ENCODE peak calls at places on chromosomes 13 and 19, in nine cellular contexts. R is GM23338, F is cardiac fibroblast, P is BJ, B is upper lobe of right lung, Y is uterus, G is heart left ventricle, L is heart right ventricle, T is brain microvascular endothelial cell. D is an unnamed sample.

GRCh38 chr13:40987606-40988280 is 31.4 kb downstream of the ELF1 start:
- DNase-seq in R (no peak), F (no peak), P (no peak), B (no peak), Y (no peak), G (no peak), L (no peak), T (no peak), D (no peak)

GRCh38 chr19:4224470-4224869 is 4.9 kb upstream of the EBI3 start:
- DNase-seq in R (no peak), F (no peak), P (no peak), B (no peak), Y (no peak), G (no peak), L (no peak), T (no peak), D (no peak)

GRCh38 chr13:98033277-98034247 is 80.1 kb downstream of the IPO5 start:
- DNase-seq in R (peak; percentile 72), F (peak; percentile 79), P (no peak), B (no peak), Y (peak; percentile 23), G (peak; percentile 25), L (no peak), T (peak; percentile 71), D (peak; percentile 50)

GRCh38 chr13:80988752-80989151 is 647.8 kb upstream of the SPRY2 start:
- DNase-seq in R (no peak), F (no peak), P (no peak), B (no peak), Y (no peak), G (no peak), L (no peak), T (no peak), D (no peak)

GRCh38 chr19:58573658-58574164 is 576 bp upstream of the MZF1 start:
- DNase-seq in R (no peak), F (no peak), P (no peak), B (no peak), Y (no peak), G (no peak), L (no peak), T (no peak), D (no peak)

GRCh38 chr19:7170983-7171382 is 101.5 kb downstream of the ZNF557 start:
- DNase-seq in R (no peak), F (no peak), P (no peak), B (no peak), Y (no peak), G (no peak), L (no peak), T (no peak), D (no peak)

GRCh38 chr13:86810385-86810784 is 860.8 kb upstream of the SLITRK5 start:
- DNase-seq in R (no peak), F (no peak), P (no peak), B (no peak), Y (no peak), G (no peak), L (no peak), T (no peak), D (no peak)

GRCh38 chr13:77416666-77417212 is 89.8 kb upstream of the MYCBP2 start:
- DNase-seq in R (no peak), F (no peak), P (no peak), B (no peak), Y (no peak), G (no peak), L (no peak), T (no peak), D (no peak)

GRCh38 chr19:7874080-7874856 is at the start of gene PRR36:
- DNase-seq in R (peak; percentile 91), F (no peak), P (no peak), B (peak; percentile 89), Y (no peak), G (no peak), L (no peak), T (no peak), D (no peak)

GRCh38 chr13:67740871-67741475 is 510.8 kb upstream of the PCDH9 start:
- DNase-seq in R (peak; percentile 24), F (no peak), P (no peak), B (no peak), Y (no peak), G (no peak), L (no peak), T (no peak), D (no peak)

GRCh38 chr13:95641291-95641811 is 3.2 kb downstream of the DZIP1 start:
- DNase-seq in R (peak; percentile 70), F (peak; percentile 39), P (no peak), B (no peak), Y (peak; percentile 27), G (no peak), L (peak; percentile 13), T (no peak), D (no peak)

GRCh38 chr13:99496322-99497142 is 4.7 kb upstream of the TM9SF2 start:
- DNase-seq in R (peak; percentile 67), F (peak; percentile 60), P (no peak), B (no peak), Y (peak; percentile 72), G (peak; percentile 77), L (peak; percentile 21), T (peak; percentile 9), D (no peak)

GRCh38 chr19:5337886-5338595 is 2.6 kb downstream of the PTPRS start:
- DNase-seq in R (no peak), F (no peak), P (no peak), B (no peak), Y (no peak), G (no peak), L (no peak), T (no peak), D (no peak)

GRCh38 chr13:108755084-108755483 is 125.7 kb downstream of the MYO16 start:
- DNase-seq in R (no peak), F (no peak), P (no peak), B (no peak), Y (no peak), G (no peak), L (no peak), T (no peak), D (no peak)

GRCh38 chr13:107866666-107867623 is 348.4 kb downstream of the LIG4 start:
- DNase-seq in R (peak; percentile 64), F (peak; percentile 8), P (no peak), B (peak; percentile 66), Y (no peak), G (peak; percentile 29), L (peak; percentile 3), T (no peak), D (peak; percentile 9)

GRCh38 chr19:30428856-30429255 is 56.7 kb downstream of the ZNF536 start:
- DNase-seq in R (no peak), F (no peak), P (no peak), B (no peak), Y (no peak), G (no peak), L (no peak), T (no peak), D (no peak)

GRCh38 chr13:31261241-31261640 is 61.5 kb downstream of the B3GLCT start:
- DNase-seq in R (no peak), F (no peak), P (no peak), B (no peak), Y (no peak), G (no peak), L (no peak), T (no peak), D (no peak)

GRCh38 chr13:40442191-40442590 is 224.2 kb downstream of the FOXO1 start:
- DNase-seq in R (no peak), F (no peak), P (no peak), B (no peak), Y (no peak), G (no peak), L (peak; percentile 45), T (no peak), D (no peak)

GRCh38 chr13:48858523-48858922 is 117.2 kb upstream of the FNDC3A start:
- DNase-seq in R (no peak), F (no peak), P (no peak), B (no peak), Y (no peak), G (no peak), L (no peak), T (no peak), D (no peak)

GRCh38 chr13:33548065-33548464 is 262.5 kb upstream of the STARD13 start:
- DNase-seq in R (no peak), F (no peak), P (no peak), B (no peak), Y (no peak), G (no peak), L (no peak), T (no peak), D (no peak)
- TF ChIP-seq CTCF in R (no peak), F (no peak), P (no peak), B (no peak), Y (no peak), G (no peak), L (no peak), T (no peak), D (no peak)

GRCh38 chr19:32812036-32812435 is 57.5 kb downstream of the SLC7A9 start:
- DNase-seq in R (no peak), F (no peak), P (no peak), B (peak; percentile 34), Y (no peak), G (no peak), L (no peak), T (no peak), D (no peak)
- H3K4me3 ChIP-seq in R (no peak overlapping the region), F (no peak overlapping the region), P (no peak overlapping the region), B (no peak overlapping the region), Y (no peak overlapping the region), G (no peak overlapping the region), L (no peak overlapping the region), T (no peak overlapping the region), D (no peak overlapping the region)

GRCh38 chr13:92745233-92745632 is 481.4 kb upstream of the GPC6 start:
- DNase-seq in R (no peak), F (no peak), P (no peak), B (no peak), Y (no peak), G (no peak), L (no peak), T (no peak), D (no peak)
- TF ChIP-seq CTCF in R (no peak), F (no peak), P (no peak), B (no peak), Y (no peak), G (no peak), L (no peak), T (no peak), D (no peak)

GRCh38 chr13:25044071-25044470 is 51.9 kb upstream of the PABPC3 start:
- DNase-seq in R (no peak), F (no peak), P (no peak), B (no peak), Y (no peak), G (no peak), L (no peak), T (no peak), D (no peak)

GRCh38 chr13:25046274-25046984 is 49.5 kb upstream of the PABPC3 start:
- DNase-seq in R (peak; percentile 60), F (no peak), P (no peak), B (no peak), Y (no peak), G (no peak), L (no peak), T (no peak), D (no peak)

GRCh38 chr13:25042141-25042540 is 53.8 kb upstream of the PABPC3 start:
- DNase-seq in R (no peak), F (no peak), P (no peak), B (no peak), Y (no peak), G (no peak), L (no peak), T (no peak), D (no peak)

GRCh38 chr13:25051065-25051464 is 44.9 kb upstream of the PABPC3 start:
- DNase-seq in R (no peak), F (no peak), P (no peak), B (no peak), Y (no peak), G (no peak), L (no peak), T (no peak), D (no peak)

GRCh38 chr13:25046985-25047660 is 48.8 kb upstream of the PABPC3 start:
- DNase-seq in R (peak; percentile 82), F (no peak), P (no peak), B (no peak), Y (no peak), G (no peak), L (no peak), T (peak; percentile 3), D (no peak)
- H3K4me3 ChIP-seq in R (peak overlapping the region; percentile 85), F (peak overlapping the region; percentile 34), P (peak overlapping the region; percentile 22), B (no peak overlapping the region), Y (no peak overlapping the region), G (peak overlapping the region; percentile 28), L (peak overlapping the region; percentile 10), T (peak overlapping the region; percentile 52), D (peak overlapping the region; percentile 45)